ENCODE peak calls at places on chromosomes 5 and 9, in ten cellular contexts. One of them, this sample, is unnamed.

GRCh38 chr5:68424799-68425537 is 209.4 kb downstream of the PIK3R1 start:
- DNase-seq in lower leg skin: no peak
- DNase-seq in osteoblast: no peak
- DNase-seq in astrocyte of the spinal cord: peak; percentile 40
- DNase-seq in body of pancreas: no peak
- DNase-seq in mammary epithelial cell: peak; percentile 73
- DNase-seq in tibial artery: no peak
- DNase-seq in IMR-90: peak; percentile 49
- DNase-seq in left lung: no peak
- DNase-seq in H9: no peak
- DNase-seq in this sample: peak; percentile 45

GRCh38 chr5:159337291-159337974 is 7.1 kb upstream of the IL12B start:
- DNase-seq in lower leg skin: no peak
- DNase-seq in body of pancreas: no peak
- DNase-seq in H9: no peak
- DNase-seq in astrocyte of the spinal cord: peak; percentile 57
- DNase-seq in left lung: no peak
- DNase-seq in tibial artery: no peak
- DNase-seq in mammary epithelial cell: peak; percentile 91
- DNase-seq in IMR-90: peak; percentile 73
- DNase-seq in osteoblast: peak; percentile 86
- DNase-seq in this sample: no peak

GRCh38 chr9:101601904-101602765 is 7.4 kb upstream of the PPP3R2 start:
- DNase-seq in tibial artery: no peak
- DNase-seq in left lung: no peak
- DNase-seq in H9: peak; percentile 53
- DNase-seq in body of pancreas: peak; percentile 27
- DNase-seq in lower leg skin: no peak
- DNase-seq in astrocyte of the spinal cord: peak; percentile 54
- DNase-seq in mammary epithelial cell: peak; percentile 36
- DNase-seq in IMR-90: peak; percentile 51
- DNase-seq in osteoblast: no peak
- DNase-seq in this sample: peak; percentile 22

GRCh38 chr5:27267209-27267824 is 228.9 kb upstream of the CDH9 start:
- DNase-seq in left lung: no peak
- DNase-seq in mammary epithelial cell: no peak
- DNase-seq in osteoblast: no peak
- DNase-seq in IMR-90: no peak
- DNase-seq in astrocyte of the spinal cord: no peak
- DNase-seq in tibial artery: no peak
- DNase-seq in body of pancreas: no peak
- DNase-seq in lower leg skin: no peak
- DNase-seq in H9: no peak
- DNase-seq in this sample: no peak

GRCh38 chr5:40570408-40571129 is 109.1 kb upstream of the PTGER4 start:
- DNase-seq in osteoblast: no peak
- DNase-seq in left lung: no peak
- DNase-seq in body of pancreas: no peak
- DNase-seq in H9: no peak
- DNase-seq in lower leg skin: no peak
- DNase-seq in mammary epithelial cell: peak; percentile 68
- DNase-seq in IMR-90: peak; percentile 90
- DNase-seq in astrocyte of the spinal cord: peak; percentile 80
- DNase-seq in tibial artery: no peak
- DNase-seq in this sample: no peak

GRCh38 chr5:172455511-172456061 is 1.3 kb upstream of the SH3PXD2B start:
- DNase-seq in astrocyte of the spinal cord: peak; percentile 48
- DNase-seq in tibial artery: peak; percentile 65
- DNase-seq in osteoblast: peak; percentile 95
- DNase-seq in body of pancreas: no peak
- DNase-seq in left lung: no peak
- DNase-seq in lower leg skin: no peak
- DNase-seq in mammary epithelial cell: no peak
- DNase-seq in H9: peak; percentile 67
- DNase-seq in IMR-90: peak; percentile 70
- DNase-seq in this sample: no peak

GRCh38 chr9:121305269-121305994 is 37.5 kb downstream of the GSN start:
- DNase-seq in H9: no peak
- DNase-seq in IMR-90: no peak
- DNase-seq in osteoblast: no peak
- DNase-seq in left lung: peak; percentile 31
- DNase-seq in tibial artery: peak; percentile 89
- DNase-seq in mammary epithelial cell: no peak
- DNase-seq in astrocyte of the spinal cord: no peak
- DNase-seq in body of pancreas: peak; percentile 46
- DNase-seq in lower leg skin: peak; percentile 80
- DNase-seq in this sample: no peak

GRCh38 chr9:98201749-98202148 is 9.3 kb upstream of the CORO2A start:
- DNase-seq in H9: no peak
- DNase-seq in astrocyte of the spinal cord: no peak
- DNase-seq in tibial artery: no peak
- DNase-seq in lower leg skin: no peak
- DNase-seq in mammary epithelial cell: no peak
- DNase-seq in body of pancreas: no peak
- DNase-seq in IMR-90: no peak
- DNase-seq in osteoblast: peak; percentile 46
- DNase-seq in left lung: no peak
- DNase-seq in this sample: no peak

GRCh38 chr5:168270446-168270845 is 21.0 kb upstream of the WWC1 start:
- DNase-seq in lower leg skin: no peak
- DNase-seq in left lung: no peak
- DNase-seq in astrocyte of the spinal cord: no peak
- DNase-seq in tibial artery: no peak
- DNase-seq in mammary epithelial cell: no peak
- DNase-seq in H9: no peak
- DNase-seq in IMR-90: peak; percentile 62
- DNase-seq in osteoblast: no peak
- DNase-seq in body of pancreas: no peak
- DNase-seq in this sample: no peak

GRCh38 chr5:1901983-1902382 is 19.3 kb upstream of the IRX4 start:
- DNase-seq in body of pancreas: no peak
- DNase-seq in mammary epithelial cell: no peak
- DNase-seq in H9: no peak
- DNase-seq in tibial artery: no peak
- DNase-seq in IMR-90: no peak
- DNase-seq in osteoblast: no peak
- DNase-seq in astrocyte of the spinal cord: no peak
- DNase-seq in left lung: no peak
- DNase-seq in lower leg skin: no peak
- DNase-seq in this sample: no peak

DNA sequence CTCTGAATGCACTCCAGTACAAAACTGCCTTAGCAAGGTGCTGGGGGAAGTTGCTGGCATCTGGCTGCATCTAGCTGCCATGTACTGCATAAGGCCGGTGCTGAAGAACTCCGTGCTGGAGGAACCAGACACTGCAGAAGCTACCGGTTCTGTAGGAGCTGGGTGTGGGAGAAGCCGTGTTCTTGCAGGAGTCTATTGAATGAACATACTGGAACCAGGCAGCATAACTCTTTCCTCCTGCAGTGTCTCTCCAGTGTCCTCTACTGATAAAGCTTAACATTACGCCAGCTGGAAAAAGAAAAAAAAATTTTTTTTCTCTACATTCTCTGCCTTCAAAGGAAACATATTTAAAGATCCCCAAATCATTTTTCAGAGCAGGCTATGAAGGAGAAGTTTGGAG is 38.5 kb downstream of the VPS13A start:
- DNase-seq in H9: no peak
- DNase-seq in lower leg skin: no peak
- DNase-seq in left lung: no peak
- DNase-seq in IMR-90: peak; percentile 55
- DNase-seq in astrocyte of the spinal cord: peak; percentile 19
- DNase-seq in tibial artery: no peak
- DNase-seq in body of pancreas: no peak
- DNase-seq in osteoblast: no peak
- DNase-seq in mammary epithelial cell: no peak
- DNase-seq in this sample: no peak
- TF ChIP-seq CTCF in H9: peak; percentile 44
- TF ChIP-seq CTCF in lower leg skin: no peak
- TF ChIP-seq CTCF in left lung: no peak
- TF ChIP-seq CTCF in IMR-90: peak; percentile 53
- TF ChIP-seq CTCF in astrocyte of the spinal cord: peak; percentile 44
- TF ChIP-seq CTCF in tibial artery: peak; percentile 19
- TF ChIP-seq CTCF in body of pancreas: no peak
- TF ChIP-seq CTCF in osteoblast: peak; percentile 44
- TF ChIP-seq CTCF in mammary epithelial cell: peak; percentile 33
- TF ChIP-seq CTCF in this sample: no peak

GRCh38 chr5:103466494-103466893 is 96.1 kb downstream of the NUDT12 start:
- DNase-seq in H9: no peak
- DNase-seq in astrocyte of the spinal cord: peak; percentile 63
- DNase-seq in osteoblast: no peak
- DNase-seq in IMR-90: peak; percentile 62
- DNase-seq in lower leg skin: no peak
- DNase-seq in tibial artery: no peak
- DNase-seq in body of pancreas: no peak
- DNase-seq in mammary epithelial cell: peak; percentile 21
- DNase-seq in left lung: no peak
- DNase-seq in this sample: no peak

GRCh38 chr5:103461223-103461622 is 101.4 kb downstream of the NUDT12 start:
- DNase-seq in H9: no peak
- DNase-seq in astrocyte of the spinal cord: peak; percentile 86
- DNase-seq in left lung: no peak
- DNase-seq in mammary epithelial cell: peak; percentile 26
- DNase-seq in tibial artery: no peak
- DNase-seq in lower leg skin: no peak
- DNase-seq in osteoblast: peak; percentile 81
- DNase-seq in body of pancreas: no peak
- DNase-seq in IMR-90: peak; percentile 64
- DNase-seq in this sample: no peak

GRCh38 chr5:103467831-103468230 is 94.8 kb downstream of the NUDT12 start:
- DNase-seq in left lung: no peak
- DNase-seq in IMR-90: no peak
- DNase-seq in H9: no peak
- DNase-seq in body of pancreas: no peak
- DNase-seq in tibial artery: no peak
- DNase-seq in lower leg skin: no peak
- DNase-seq in osteoblast: no peak
- DNase-seq in astrocyte of the spinal cord: no peak
- DNase-seq in mammary epithelial cell: no peak
- DNase-seq in this sample: no peak

GRCh38 chr5:103465891-103466290 is 96.7 kb downstream of the NUDT12 start:
- DNase-seq in mammary epithelial cell: no peak
- DNase-seq in osteoblast: no peak
- DNase-seq in body of pancreas: no peak
- DNase-seq in left lung: no peak
- DNase-seq in H9: no peak
- DNase-seq in tibial artery: no peak
- DNase-seq in IMR-90: no peak
- DNase-seq in lower leg skin: no peak
- DNase-seq in astrocyte of the spinal cord: no peak
- DNase-seq in this sample: no peak

DNA sequence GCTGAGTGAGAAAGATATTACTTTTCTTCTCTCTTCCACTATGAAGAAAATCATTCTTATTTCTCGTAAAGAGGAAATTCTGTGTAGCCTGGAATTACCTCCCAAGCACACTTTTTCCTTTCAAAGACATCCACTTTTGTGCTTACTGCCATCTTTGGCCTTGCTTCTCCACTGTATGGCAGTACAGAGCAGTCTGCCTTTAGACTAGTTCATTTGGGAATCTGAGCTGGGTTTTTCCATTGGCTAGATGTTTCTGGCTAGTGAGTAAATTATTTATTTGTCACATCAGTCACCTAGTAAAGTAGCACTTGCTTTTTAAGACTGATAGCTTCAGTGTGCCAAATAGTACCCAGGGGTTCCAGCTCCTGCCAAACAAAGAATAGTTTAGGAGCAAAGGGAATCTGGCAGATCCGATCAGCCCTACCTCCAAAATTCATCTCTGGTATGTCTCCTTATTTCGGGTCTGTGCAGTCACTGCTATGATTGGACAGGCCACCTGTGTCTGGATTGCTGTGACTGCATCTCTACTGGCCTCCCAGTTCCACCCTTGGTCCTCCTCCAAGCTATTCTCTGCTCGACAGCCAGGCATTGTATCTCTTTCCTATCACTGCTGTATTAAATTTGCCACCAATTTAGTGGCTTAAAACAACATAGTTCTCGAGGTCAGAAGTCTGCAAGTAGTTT is 97.6 kb downstream of the NUDT12 start:
- DNase-seq in left lung: no peak
- DNase-seq in body of pancreas: no peak
- DNase-seq in IMR-90: no peak
- DNase-seq in osteoblast: no peak
- DNase-seq in H9: no peak
- DNase-seq in astrocyte of the spinal cord: no peak
- DNase-seq in mammary epithelial cell: no peak
- DNase-seq in lower leg skin: no peak
- DNase-seq in tibial artery: no peak
- DNase-seq in this sample: no peak
- TF ChIP-seq CTCF in left lung: no peak
- TF ChIP-seq CTCF in body of pancreas: peak; percentile 18
- TF ChIP-seq CTCF in IMR-90: peak; percentile 17
- TF ChIP-seq CTCF in osteoblast: peak; percentile 22
- TF ChIP-seq CTCF in H9: no peak
- TF ChIP-seq CTCF in astrocyte of the spinal cord: peak; percentile 26
- TF ChIP-seq CTCF in mammary epithelial cell: peak; percentile 5
- TF ChIP-seq CTCF in lower leg skin: no peak
- TF ChIP-seq CTCF in tibial artery: no peak
- TF ChIP-seq CTCF in this sample: no peak

GRCh38 chr9:16266648-16267276 is 603.7 kb downstream of the BNC2 start:
- DNase-seq in tibial artery: no peak
- DNase-seq in IMR-90: no peak
- DNase-seq in astrocyte of the spinal cord: no peak
- DNase-seq in left lung: no peak
- DNase-seq in osteoblast: peak; percentile 52
- DNase-seq in mammary epithelial cell: no peak
- DNase-seq in lower leg skin: no peak
- DNase-seq in body of pancreas: no peak
- DNase-seq in H9: peak; percentile 65
- DNase-seq in this sample: no peak
- TF ChIP-seq CTCF in tibial artery: peak; percentile 20
- TF ChIP-seq CTCF in IMR-90: peak; percentile 29
- TF ChIP-seq CTCF in astrocyte of the spinal cord: peak; percentile 55
- TF ChIP-seq CTCF in left lung: peak; percentile 55
- TF ChIP-seq CTCF in osteoblast: peak; percentile 58
- TF ChIP-seq CTCF in mammary epithelial cell: peak; percentile 57
- TF ChIP-seq CTCF in lower leg skin: no peak
- TF ChIP-seq CTCF in body of pancreas: peak; percentile 15
- TF ChIP-seq CTCF in H9: peak; percentile 91
- TF ChIP-seq CTCF in this sample: peak; percentile 23

DNA sequence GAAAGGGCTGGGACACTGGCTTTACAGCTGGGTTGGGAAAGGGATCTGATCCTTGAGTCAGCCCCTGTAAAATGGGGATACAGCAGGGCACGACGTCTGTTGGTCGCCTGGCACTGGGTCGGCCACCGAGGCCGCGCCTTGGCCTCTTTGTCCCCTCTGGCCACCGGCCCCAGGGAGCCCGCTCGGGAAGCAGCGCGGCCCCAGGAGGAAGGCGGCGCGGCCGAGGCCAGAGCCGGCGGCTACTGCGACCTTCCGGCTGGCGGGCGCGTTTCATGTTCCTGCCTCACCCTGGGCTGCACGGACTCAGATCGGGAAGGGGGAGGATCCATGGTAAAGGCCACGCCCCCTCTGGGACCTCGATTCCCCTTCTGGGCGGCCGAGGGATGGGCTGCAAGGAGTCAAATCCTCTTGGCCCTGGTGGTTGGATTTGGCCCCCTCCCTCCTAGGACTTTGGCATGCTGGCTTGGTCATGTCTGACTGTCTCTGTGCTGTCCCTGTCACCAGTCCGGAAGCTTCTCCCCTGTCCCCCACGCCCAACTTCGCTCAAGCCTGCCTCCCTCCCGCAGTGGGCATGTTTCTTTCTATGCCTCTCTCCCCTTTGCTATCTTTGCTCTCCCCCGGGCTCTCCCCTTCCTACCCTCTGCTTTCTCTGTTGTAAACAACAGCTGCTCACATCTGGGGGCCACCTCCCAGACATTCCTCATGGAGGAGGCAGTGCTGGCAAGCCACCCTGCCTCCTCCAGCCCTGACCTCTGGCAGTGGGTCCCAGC is 25.8 kb downstream of the FPGS start:
- DNase-seq in lower leg skin: peak; percentile 77
- DNase-seq in tibial artery: peak; percentile 90
- DNase-seq in mammary epithelial cell: no peak
- DNase-seq in osteoblast: peak; percentile 98
- DNase-seq in left lung: peak; percentile 83
- DNase-seq in body of pancreas: peak; percentile 84
- DNase-seq in H9: peak; percentile 96
- DNase-seq in IMR-90: peak; percentile 51
- DNase-seq in astrocyte of the spinal cord: peak; percentile 58
- DNase-seq in this sample: no peak
- TF ChIP-seq CTCF in lower leg skin: no peak
- TF ChIP-seq CTCF in tibial artery: peak; percentile 6
- TF ChIP-seq CTCF in mammary epithelial cell: no peak
- TF ChIP-seq CTCF in osteoblast: no peak
- TF ChIP-seq CTCF in left lung: no peak
- TF ChIP-seq CTCF in body of pancreas: no peak
- TF ChIP-seq CTCF in H9: no peak
- TF ChIP-seq CTCF in IMR-90: no peak
- TF ChIP-seq CTCF in astrocyte of the spinal cord: no peak
- TF ChIP-seq CTCF in this sample: no peak

This sample was measured in GM10248.